ENCODE peak calls at places on chromosomes 7 and 10, in nine cellular contexts. L is body of pancreas, E is esophagus muscularis mucosa, U is IMR-90, M is esophagus squamous epithelium, J is testis, A is ovary, T is A549, C is sigmoid colon. X is an unnamed sample.

GRCh38 chr7:106061301-106061979 is 50.7 kb downstream of the SYPL1 start:
- DNase-seq in M (no peak), C (no peak), L (no peak), A (no peak), J (no peak), E (no peak), T (no peak), U (no peak), X (no peak)

GRCh38 chr10:99895867-99896266 is 113.4 kb downstream of the ABCC2 start:
- DNase-seq in M (no peak), E (no peak), L (no peak), C (no peak), A (no peak), U (no peak), T (no peak), J (no peak), X (no peak)

GRCh38 chr7:30911561-30911969 is at the start of gene AQP1:
- DNase-seq in E (peak), U (no peak), M (no peak), J (no peak), L (peak), T (no peak), C (peak), A (peak), X (peak)

GRCh38 chr10:86523348-86523747 is 1.8 kb upstream of the WAPL start:
- DNase-seq in L (no peak), J (peak), E (no peak), C (no peak), T (peak), M (no peak), U (peak), A (no peak), X (no peak)

GRCh38 chr10:62393237-62393636 is 19.1 kb downstream of the ZNF365 start:
- DNase-seq in T (no peak), L (no peak), M (no peak), E (no peak), C (no peak), A (no peak), U (no peak), J (no peak), X (no peak)

GRCh38 chr7:82624337-82624736 is 180.8 kb upstream of the CACNA2D1 start:
- DNase-seq in J (no peak), E (no peak), A (no peak), U (peak), L (no peak), C (no peak), T (no peak), M (no peak), X (no peak)

GRCh38 chr10:13390604-13391522 is 42.8 kb upstream of the SEPHS1 start:
- DNase-seq in J (no peak), C (no peak), A (no peak), T (no peak), M (no peak), U (no peak), L (no peak), E (no peak), X (no peak)

GRCh38 chr7:101582971-101583370 is 46.1 kb downstream of the MYL10 start:
- DNase-seq in C (no peak), L (no peak), J (no peak), T (no peak), A (no peak), U (no peak), E (no peak), M (no peak), X (no peak)

GRCh38 chr10:130720235-130720634 is 584.0 kb downstream of the GLRX3 start:
- DNase-seq in C (peak), T (no peak), U (no peak), L (no peak), E (no peak), A (no peak), M (no peak), J (no peak), X (no peak)

GRCh38 chr10:130553846-130554245 is 417.7 kb downstream of the GLRX3 start:
- DNase-seq in M (no peak), U (no peak), T (no peak), C (no peak), A (no peak), E (no peak), J (no peak), L (no peak), X (no peak)

GRCh38 chr10:84603971-84604370 is 275.6 kb downstream of the CCSER2 start:
- DNase-seq in M (no peak), J (no peak), A (no peak), E (no peak), C (no peak), L (no peak), U (no peak), T (no peak), X (no peak)

GRCh38 chr10:63889756-63890155 is 368.6 kb downstream of the REEP3 start:
- DNase-seq in C (no peak), T (no peak), A (no peak), M (no peak), L (no peak), E (no peak), J (no peak), U (no peak), X (no peak)

GRCh38 chr10:91296471-91296870 is 76.0 kb downstream of the PCGF5 start:
- DNase-seq in J (no peak), E (no peak), U (no peak), A (no peak), M (no peak), T (peak), L (no peak), C (no peak), X (no peak)
- TF ChIP-seq CTCF in J (no peak), E (no peak), U (peak), A (no peak), M (no peak), T (peak), L (no peak), C (no peak), X (no peak)

GRCh38 chr10:110212119-110213006 is 5.0 kb downstream of the MXI1 start:
- DNase-seq in E (peak), U (no peak), M (peak), A (no peak), C (peak), T (no peak), J (peak), L (no peak), X (peak)

GRCh38 chr10:110210663-110211454 is 3.5 kb downstream of the MXI1 start:
- DNase-seq in C (peak), U (peak), M (peak), J (peak), E (peak), L (peak), A (peak), T (peak), X (peak)

GRCh38 chr10:110209399-110209925 is 2.1 kb downstream of the MXI1 start:
- DNase-seq in L (peak), J (peak), E (peak), A (peak), U (peak), M (no peak), C (peak), T (peak), X (no peak)

GRCh38 chr10:110209926-110210662 is 2.7 kb downstream of the MXI1 start:
- DNase-seq in C (peak), U (peak), M (no peak), E (peak), J (no peak), T (peak), A (peak), L (peak), X (peak)

DNA sequence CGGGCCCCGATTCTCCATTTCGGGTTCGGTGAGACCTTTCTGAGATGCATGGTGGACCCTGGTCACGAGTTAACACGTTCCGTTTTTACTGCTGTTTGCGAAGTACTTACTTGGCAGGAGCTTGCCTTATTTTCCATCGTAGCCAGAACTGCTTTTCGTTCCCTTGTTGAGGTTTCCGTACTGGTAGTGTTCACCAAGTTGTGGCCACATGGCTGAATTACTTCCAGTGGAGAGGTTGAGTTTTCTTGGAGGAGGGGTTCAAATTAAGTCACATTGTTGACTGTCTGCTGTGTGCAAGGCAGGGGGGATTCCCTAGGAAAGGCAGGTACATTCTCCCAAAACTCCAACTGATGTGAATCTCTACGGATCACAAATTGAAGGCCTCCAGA is 4.0 kb downstream of the MXI1 start:
- DNase-seq in M (no peak), J (no peak), C (no peak), E (no peak), A (no peak), U (no peak), L (no peak), T (no peak), X (no peak)
- TF ChIP-seq POLR2A in M (no peak), J (no peak), C (no peak), E (no peak), A (no peak), U (no peak), L (no peak), T (no peak), X (no peak)

GRCh38 chr10:71213127-71213616 is 802 bp downstream of the UNC5B start:
- DNase-seq in C (peak), E (no peak), L (peak), U (peak), M (no peak), J (peak), A (peak), T (no peak), X (peak)

GRCh38 chr10:71213761-71214440 is 1.5 kb downstream of the UNC5B start:
- DNase-seq in U (peak), J (peak), E (no peak), C (no peak), L (peak), A (no peak), M (no peak), T (peak), X (no peak)

GRCh38 chr10:71211053-71211452 is 1.3 kb upstream of the UNC5B start:
- DNase-seq in T (no peak), L (no peak), C (no peak), J (no peak), M (no peak), E (no peak), U (no peak), A (no peak), X (no peak)

GRCh38 chr10:71211759-71212248 is 566 bp upstream of the UNC5B start:
- DNase-seq in M (no peak), L (peak), A (no peak), E (no peak), U (no peak), C (no peak), T (no peak), J (no peak), X (no peak)

DNA sequence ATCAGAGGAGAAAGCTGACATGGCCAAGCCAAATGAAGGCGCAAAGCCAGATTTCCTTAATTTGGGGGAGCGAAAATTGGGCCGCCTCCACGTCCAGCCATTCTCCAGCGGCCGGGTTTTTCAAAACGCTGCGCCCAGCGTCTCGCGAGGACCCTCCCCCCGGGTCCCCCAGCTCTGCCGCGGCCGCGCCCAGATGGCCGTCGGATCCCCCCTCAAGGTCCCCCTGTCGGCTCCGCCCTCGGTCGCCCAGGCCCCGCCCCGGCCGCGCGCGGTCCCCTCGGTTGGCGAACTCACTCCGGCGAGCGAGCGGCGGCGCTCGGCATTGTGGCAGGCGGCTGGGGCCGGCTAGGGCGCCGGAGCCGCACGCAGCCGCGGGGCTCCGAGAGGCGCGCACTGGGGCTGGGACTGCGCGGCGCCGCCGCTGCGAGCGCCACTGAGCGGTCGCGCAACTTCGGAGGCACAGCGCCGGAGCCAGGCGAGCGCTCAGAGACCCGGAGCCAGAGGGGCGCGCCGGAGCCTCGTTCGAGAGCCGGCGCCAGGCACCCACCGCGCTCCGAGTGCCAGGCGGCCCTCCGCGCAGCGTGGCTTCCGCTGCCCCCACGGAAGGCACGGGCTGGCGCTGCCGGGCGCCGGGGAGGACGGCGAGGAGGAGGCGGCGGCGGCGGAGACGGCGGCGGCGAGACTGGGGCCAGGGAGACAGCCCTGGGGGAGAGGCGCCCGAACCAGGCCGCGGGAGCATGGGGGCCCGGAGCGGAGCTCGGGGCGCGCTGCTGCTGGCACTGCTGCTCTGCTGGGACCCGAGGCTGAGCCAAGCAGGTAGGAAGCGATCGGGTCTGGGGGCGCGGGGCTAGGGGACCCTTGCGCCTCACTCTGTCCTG is at the start of gene UNC5B:
- DNase-seq in M (no peak), A (peak), J (peak), C (peak), T (peak), L (peak), U (peak), E (no peak), X (peak)
- TF ChIP-seq CTCF in M (peak), A (no peak), J (no peak), C (no peak), T (peak), L (peak), U (peak), E (peak), X (peak)

GRCh38 chr10:33334839-33335549 is 527 bp upstream of the NRP1 start:
- DNase-seq in M (no peak), T (peak), J (peak), U (peak), E (no peak), A (peak), C (peak), L (peak), X (peak)

GRCh38 chr10:33335550-33335799 is 1.0 kb upstream of the NRP1 start:
- DNase-seq in A (no peak), T (peak), U (no peak), J (no peak), E (no peak), C (no peak), L (peak), M (no peak), X (no peak)

GRCh38 chr10:33335800-33336605 is 1.5 kb upstream of the NRP1 start:
- DNase-seq in M (no peak), L (peak), C (peak), J (peak), E (no peak), T (peak), U (peak), A (peak), X (peak)

GRCh38 chr10:33333260-33334169 is 952 bp downstream of the NRP1 start:
- DNase-seq in C (no peak), M (no peak), J (no peak), L (no peak), E (no peak), U (no peak), T (peak), A (no peak), X (no peak)

DNA sequence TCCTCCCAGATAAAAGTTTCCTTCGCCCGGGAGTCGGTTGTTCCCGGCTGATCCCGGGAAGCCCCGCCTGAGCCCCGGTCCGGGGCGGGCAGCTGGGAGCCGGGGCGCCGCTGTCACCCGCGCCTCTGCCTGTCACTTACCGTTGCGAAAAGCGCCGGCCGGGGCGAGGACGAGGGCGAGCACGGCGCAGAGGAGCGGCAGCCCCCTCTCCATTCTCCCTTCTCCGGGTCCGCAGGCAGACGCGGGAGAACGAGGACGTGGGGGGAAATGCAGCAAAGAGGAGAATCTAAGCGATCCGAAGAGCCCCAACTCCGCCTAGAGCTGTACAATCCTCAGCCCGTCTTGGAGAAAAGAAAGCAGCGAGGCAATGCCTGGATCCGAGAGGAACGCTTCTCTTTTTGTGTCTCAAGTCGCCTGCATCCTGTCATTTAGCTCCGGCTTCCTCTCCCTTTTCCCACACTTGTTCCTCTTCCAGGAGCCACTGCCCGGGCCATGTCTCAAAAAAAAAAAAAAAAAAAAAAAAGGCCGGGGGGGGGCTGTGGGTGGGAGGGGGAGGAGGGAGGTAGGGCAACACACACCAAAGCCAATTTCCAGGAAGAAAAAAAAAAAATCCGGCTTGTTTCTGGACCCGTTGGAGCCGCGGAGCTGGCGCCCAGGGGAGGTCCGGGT is at the start of gene NRP1:
- DNase-seq in A (peak), M (no peak), T (no peak), U (no peak), E (no peak), L (peak), J (peak), C (peak), X (no peak)
- TF ChIP-seq POLR2A in A (no peak), M (no peak), T (no peak), U (no peak), E (no peak), L (no peak), J (no peak), C (no peak), X (no peak)

GRCh38 chr7:29764227-29764626 is 42.1 kb upstream of the WIPF3 start:
- DNase-seq in U (no peak), A (no peak), L (no peak), J (peak), M (no peak), T (no peak), E (no peak), C (no peak), X (no peak)
- TF ChIP-seq CTCF in U (no peak), A (no peak), L (no peak), J (no peak), M (no peak), T (no peak), E (no peak), C (no peak), X (no peak)

GRCh38 chr10:3107426-3107961 is 40.1 kb downstream of the PFKP start:
- DNase-seq in E (peak), U (peak), A (peak), T (peak), C (peak), J (no peak), M (no peak), L (peak), X (peak)
- TF ChIP-seq POLR2A in E (no peak), U (peak), A (no peak), T (no peak), C (no peak), J (no peak), M (peak), L (peak), X (no peak)

GRCh38 chr10:104046651-104047050 is 39.0 kb downstream of the COL17A1 start:
- DNase-seq in L (no peak), J (no peak), C (no peak), E (no peak), M (no peak), T (no peak), A (no peak), U (no peak), X (no peak)
- TF ChIP-seq CTCF in L (no peak), J (no peak), C (no peak), E (no peak), M (no peak), T (no peak), A (no peak), U (no peak), X (no peak)

GRCh38 chr7:47472444-47473157 is 109.3 kb downstream of the TNS3 start:
- DNase-seq in T (no peak), L (no peak), M (no peak), E (no peak), U (no peak), A (no peak), J (no peak), C (no peak), X (no peak)

GRCh38 chr7:47473499-47474210 is 108.3 kb downstream of the TNS3 start:
- DNase-seq in L (no peak), J (no peak), M (no peak), C (no peak), T (no peak), U (peak), A (no peak), E (no peak), X (no peak)

GRCh38 chr7:47474937-47475879 is 106.7 kb downstream of the TNS3 start:
- DNase-seq in L (peak), M (peak), C (peak), E (no peak), J (peak), U (peak), T (peak), A (peak), X (peak)

GRCh38 chr7:47475880-47476227 is 106.1 kb downstream of the TNS3 start:
- DNase-seq in C (no peak), J (no peak), L (no peak), A (no peak), T (no peak), E (no peak), M (no peak), U (no peak), X (no peak)

DNA sequence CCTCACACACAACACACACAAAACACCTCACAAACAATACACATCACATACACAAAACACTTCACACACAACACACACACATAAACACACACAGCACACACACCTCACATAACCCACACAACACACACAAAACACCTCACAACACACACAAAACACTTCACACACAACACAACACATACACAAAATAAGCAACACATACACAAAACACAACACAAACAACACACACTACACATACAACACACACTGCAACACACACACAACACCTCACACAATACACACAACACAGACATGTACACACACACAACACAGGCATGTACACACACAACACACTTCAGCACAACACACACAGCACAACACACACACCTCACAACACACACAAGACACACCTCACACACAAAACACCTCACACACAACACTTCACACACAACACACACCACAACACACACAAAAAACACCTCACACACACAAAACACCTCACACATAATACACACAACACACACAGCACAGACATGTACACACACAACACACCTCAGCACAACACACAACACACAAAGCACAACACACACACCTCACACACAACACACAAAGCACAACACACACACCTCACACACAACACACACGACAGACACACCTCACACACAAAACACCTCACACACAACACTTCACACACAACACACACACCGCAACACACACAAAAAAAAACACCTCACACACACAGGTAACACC is 107.5 kb downstream of the TNS3 start:
- DNase-seq in L (no peak), E (no peak), M (no peak), A (no peak), J (no peak), U (peak), T (no peak), C (no peak), X (no peak)
- TF ChIP-seq POLR2A in L (no peak), E (no peak), M (no peak), A (no peak), J (no peak), U (no peak), T (no peak), C (no peak), X (no peak)

X was measured in tibial nerve.